ENCODE peak calls at places on chromosomes 6 and 20, in eight cellular contexts. T is progenitor cell of endocrine pancreas, K is type B pancreatic cell, J is K562, O is tibial nerve, W is fibroblast of lung, L is GM12865, U is HCT116. G is an unnamed sample.

GRCh38 chr6:149414009-149414408 is 13.9 kb downstream of the SUMO4 start:
- DNase-seq in T (no peak), K (no peak), J (no peak), O (no peak), W (no peak), L (no peak), U (no peak), G (no peak)

GRCh38 chr20:4544765-4545164 is 176.9 kb upstream of the PRND start:
- DNase-seq in T (no peak), K (no peak), J (no peak), O (no peak), W (peak; percentile 79), L (no peak), U (no peak), G (no peak)

GRCh38 chr6:113649276-113649675 is 207.9 kb upstream of the MARCKS start:
- DNase-seq in T (no peak), K (no peak), J (no peak), O (no peak), W (peak; percentile 60), L (peak; percentile 87), U (no peak), G (no peak)

GRCh38 chr6:21003780-21004541 is 469.7 kb downstream of the CDKAL1 start:
- DNase-seq in T (no peak), K (no peak), J (no peak), O (no peak), W (peak; percentile 82), L (peak; percentile 58), U (no peak), G (peak; percentile 31)

GRCh38 chr6:66926060-66926459 is 1219.0 kb upstream of the EYS start:
- DNase-seq in T (no peak), K (no peak), J (peak; percentile 9), O (no peak), W (peak; percentile 11), L (no peak), U (peak; percentile 1), G (no peak)

GRCh38 chr6:147855823-147856222 is 347.3 kb downstream of the SAMD5 start:
- DNase-seq in T (no peak), K (no peak), J (no peak), O (no peak), W (peak; percentile 13), L (no peak), U (no peak), G (no peak)

GRCh38 chr6:108632441-108632840 is 71.7 kb downstream of the FOXO3 start:
- DNase-seq in T (no peak), K (no peak), J (no peak), O (no peak), W (no peak), L (no peak), U (no peak), G (no peak)

GRCh38 chr6:11761744-11762620 is 16.6 kb downstream of the ADTRP start:
- DNase-seq in T (no peak), K (no peak), J (no peak), O (no peak), W (peak; percentile 47), L (no peak), U (no peak), G (no peak)

GRCh38 chr6:52012582-52012981 is 74.8 kb downstream of the PKHD1 start:
- DNase-seq in T (no peak), K (no peak), J (no peak), O (no peak), W (no peak), L (no peak), U (no peak), G (no peak)

GRCh38 chr20:20710847-20711315 is 1.6 kb downstream of the RALGAPA2 start:
- DNase-seq in T (no peak), K (no peak), J (no peak), O (no peak), W (no peak), L (peak; percentile 64), U (no peak), G (peak; percentile 23)

GRCh38 chr20:59751075-59751711 is 146.9 kb downstream of the PHACTR3 start:
- DNase-seq in T (peak; percentile 81), K (peak; percentile 84), J (peak; percentile 72), O (peak; percentile 64), W (peak; percentile 5), L (peak; percentile 86), U (peak; percentile 27), G (peak; percentile 87)

GRCh38 chr6:15755555-15755954 is 92.7 kb upstream of the DTNBP1 start:
- DNase-seq in T (no peak), K (no peak), J (no peak), O (no peak), W (no peak), L (no peak), U (no peak), G (no peak)

GRCh38 chr6:43665376-43665775 is 20.5 kb downstream of the RSPH9 start:
- DNase-seq in T (no peak), K (no peak), J (no peak), O (no peak), W (peak; percentile 34), L (no peak), U (no peak), G (no peak)

GRCh38 chr6:15374119-15374518 is 128.2 kb downstream of the JARID2 start:
- DNase-seq in T (no peak), K (no peak), J (no peak), O (no peak), W (no peak), L (no peak), U (no peak), G (no peak)

GRCh38 chr6:135118142-135118730 is 62.9 kb upstream of the MYB start:
- DNase-seq in T (no peak), K (no peak), J (no peak), O (no peak), W (no peak), L (no peak), U (no peak), G (no peak)

GRCh38 chr6:24632573-24632972 is 13.4 kb downstream of the KIAA0319 start:
- DNase-seq in T (no peak), K (no peak), J (no peak), O (no peak), W (no peak), L (no peak), U (no peak), G (no peak)

GRCh38 chr20:6819599-6819998 is 52.1 kb downstream of the BMP2 start:
- DNase-seq in T (no peak), K (no peak), J (no peak), O (no peak), W (no peak), L (no peak), U (no peak), G (no peak)
- TF ChIP-seq CTCF in T (peak; percentile 32), K (no peak), J (no peak), O (no peak), W (peak; percentile 9), L (no peak), U (no peak), G (no peak)

GRCh38 chr6:28977351-28978136 is 27.6 kb downstream of the ZNF311 start:
- DNase-seq in T (no peak), K (no peak), J (no peak), O (no peak), W (peak; percentile 56), L (peak; percentile 25), U (no peak), G (peak; percentile 32)
- TF ChIP-seq CTCF in T (no peak), K (no peak), J (no peak), O (no peak), W (no peak), L (no peak), U (no peak), G (no peak)

DNA sequence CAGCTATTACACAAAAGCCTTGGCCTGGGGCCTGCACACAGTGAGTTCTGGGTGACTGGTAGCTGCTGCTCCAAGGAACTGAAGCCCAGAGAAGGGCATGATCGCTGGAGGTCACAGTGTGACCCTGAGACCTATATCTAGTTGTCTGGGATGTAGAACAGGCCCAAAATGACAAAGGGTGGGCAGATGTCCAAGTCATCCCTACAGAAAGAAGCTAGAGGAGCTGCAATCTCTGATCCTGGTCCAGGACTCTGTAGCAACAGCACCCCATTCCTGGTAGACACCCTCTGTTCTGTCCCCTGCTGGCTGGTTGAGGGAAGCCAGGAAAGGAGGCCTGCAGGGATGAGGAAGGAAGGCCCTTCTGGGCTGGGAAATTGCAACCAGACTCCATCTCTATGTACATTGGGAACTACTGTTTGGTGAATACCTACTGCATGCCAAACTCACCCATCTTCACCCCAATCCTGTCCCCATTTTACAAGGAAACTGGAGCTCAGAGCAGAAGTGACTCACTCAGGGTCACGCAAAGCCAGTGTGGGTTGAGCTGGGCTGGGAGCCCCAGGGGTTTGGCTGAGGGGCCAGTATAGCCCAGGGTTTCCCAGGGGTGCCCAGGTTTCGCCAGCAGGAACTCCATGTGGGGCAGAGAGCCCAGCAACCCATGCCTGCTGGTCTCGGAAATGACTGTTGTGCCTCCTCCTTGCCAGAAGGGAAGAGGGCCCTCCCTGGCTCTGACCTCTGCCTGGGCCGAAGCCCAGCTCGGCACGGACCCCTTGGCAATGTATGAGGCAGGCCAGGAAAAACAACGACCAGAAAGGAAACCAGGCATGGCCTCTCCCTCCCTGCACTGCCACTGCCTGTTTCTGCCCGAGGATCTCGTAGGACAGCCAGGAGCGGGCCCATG is 44.9 kb upstream of the TLDC2 start:
- DNase-seq in T (no peak), K (no peak), J (no peak), O (peak; percentile 23), W (peak; percentile 23), L (no peak), U (no peak), G (no peak)
- TF ChIP-seq CTCF in T (no peak), K (peak; percentile 22), J (peak; percentile 25), O (peak; percentile 15), W (peak; percentile 61), L (no peak), U (peak; percentile 39), G (no peak)

GRCh38 chr20:63328716-63329275 is 32.4 kb downstream of the CHRNA4 start:
- DNase-seq in T (no peak), K (no peak), J (no peak), O (no peak), W (no peak), L (no peak), U (no peak), G (no peak)

GRCh38 chr20:63326314-63327228 is 33.6 kb downstream of the COL20A1 start:
- DNase-seq in T (no peak), K (no peak), J (no peak), O (no peak), W (no peak), L (peak; percentile 29), U (no peak), G (no peak)

GRCh38 chr20:63329331-63330083 is 31.6 kb downstream of the CHRNA4 start:
- DNase-seq in T (no peak), K (no peak), J (no peak), O (no peak), W (no peak), L (no peak), U (no peak), G (no peak)

GRCh38 chr20:63327229-63327745 is 33.9 kb downstream of the CHRNA4 start:
- DNase-seq in T (no peak), K (no peak), J (no peak), O (no peak), W (no peak), L (no peak), U (no peak), G (no peak)

DNA sequence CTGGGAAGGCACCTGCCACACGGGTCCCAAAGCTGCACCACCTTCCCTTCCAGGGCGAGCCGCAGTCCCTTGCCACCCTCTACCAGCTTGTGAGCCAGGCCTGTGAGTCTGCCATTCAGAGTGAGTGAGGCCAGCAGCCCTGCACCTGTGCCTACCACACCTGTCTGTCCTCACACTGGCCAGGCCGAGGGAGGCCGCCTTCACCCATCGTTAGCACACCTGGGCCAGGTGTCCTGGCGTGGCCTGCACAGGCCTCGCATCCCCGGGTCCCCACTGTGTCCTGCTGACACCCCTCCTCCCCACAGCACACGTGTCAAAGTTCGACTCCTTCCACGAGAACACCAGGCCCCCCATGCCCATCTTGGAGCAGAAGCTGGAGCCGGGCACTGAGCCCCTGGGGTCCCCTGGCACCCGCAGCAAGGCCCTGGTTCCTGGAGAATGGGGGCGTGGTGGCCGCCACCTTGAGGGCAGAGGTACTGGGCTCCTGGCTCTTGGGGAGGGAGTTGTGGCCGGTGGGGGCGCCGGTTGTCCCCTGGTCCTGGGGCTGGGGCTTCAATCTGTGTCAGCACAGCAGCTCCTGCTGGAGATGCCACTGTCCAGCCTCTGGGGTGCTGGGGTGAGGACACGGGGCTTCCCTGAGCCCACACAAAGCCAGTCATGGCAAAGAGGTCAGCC is 33.0 kb downstream of the CHRNA4 start:
- DNase-seq in T (no peak), K (no peak), J (no peak), O (no peak), W (no peak), L (no peak), U (no peak), G (no peak)
- TF ChIP-seq CTCF in T (no peak), K (no peak), J (no peak), O (no peak), W (no peak), L (no peak), U (no peak), G (no peak)

G was measured in GM10248.